ENCODE peak calls at places on chromosomes 12 and 14, in five cellular contexts. X, J, L, N and H are unnamed samples.

GRCh38 chr12:22609501-22609900 is 15.5 kb upstream of the ETNK1 start:
- DNase-seq in J (no peak), L (no peak), N (no peak), X (no peak), H (no peak)

GRCh38 chr14:52695481-52696091 is at the start of gene ERO1A:
- DNase-seq in J (peak), X (peak), L (peak), N (peak), H (peak)

GRCh38 chr14:81193924-81194633 is 26.7 kb downstream of the GTF2A1 start:
- DNase-seq in X (peak), N (no peak), L (no peak), J (no peak), H (peak)

GRCh38 chr12:18690653-18691052 is 47.2 kb downstream of the PLCZ1 start:
- DNase-seq in X (peak), L (peak), J (peak), N (no peak), H (no peak)

GRCh38 chr14:29216316-29216715 is 449.7 kb downstream of the FOXG1 start:
- DNase-seq in L (no peak), X (no peak), N (no peak), J (no peak), H (no peak)

GRCh38 chr12:127779301-127780045 is 487.5 kb upstream of the TMEM132C start:
- DNase-seq in N (no peak), L (peak), X (peak), J (no peak), H (no peak)

GRCh38 chr12:54041097-54041690 is 8.3 kb downstream of the HOXC5 start:
- DNase-seq in L (no peak), N (no peak), X (no peak), J (no peak), H (no peak)

GRCh38 chr14:39097159-39097558 is 5.9 kb downstream of the SEC23A start:
- DNase-seq in J (no peak), L (no peak), N (no peak), X (no peak), H (no peak)

GRCh38 chr14:88612981-88613380 is 50.1 kb downstream of the ZC3H14 start:
- DNase-seq in J (no peak), L (no peak), N (no peak), X (peak), H (no peak)

GRCh38 chr12:110577717-110578521 is 5.2 kb downstream of the PPTC7 start:
- DNase-seq in L (peak), N (no peak), X (peak), J (no peak), H (peak)

GRCh38 chr12:45234134-45234865 is 18.4 kb downstream of the ANO6 start:
- DNase-seq in L (peak), N (peak), X (peak), J (peak), H (peak)

GRCh38 chr12:106308611-106309010 is 6.1 kb downstream of the TCP11L2 start:
- DNase-seq in J (no peak), L (no peak), N (no peak), X (no peak), H (no peak)

GRCh38 chr12:69897744-69898143 is 72.7 kb downstream of the MYRFL start:
- DNase-seq in N (peak), J (peak), L (peak), X (peak), H (no peak)

GRCh38 chr12:3730111-3730510 is 22.8 kb downstream of the CRACR2A start:
- DNase-seq in X (no peak), J (no peak), L (no peak), N (no peak), H (no peak)

GRCh38 chr14:104931771-104932675 is 7.3 kb downstream of the PLD4 start:
- DNase-seq in J (no peak), N (no peak), L (no peak), X (no peak), H (no peak)

GRCh38 chr12:60501124-60501729 is 905.4 kb downstream of the SLC16A7 start:
- DNase-seq in J (no peak), N (no peak), L (peak), X (peak), H (no peak)

GRCh38 chr12:23356927-23357708 is 592.4 kb downstream of the SOX5 start:
- DNase-seq in J (no peak), N (no peak), X (no peak), L (no peak), H (no peak)

GRCh38 chr12:94099191-94099983 is 49.0 kb upstream of the PLXNC1 start:
- DNase-seq in J (peak), L (no peak), X (peak), N (no peak), H (no peak)

GRCh38 chr14:58533417-58533816 is 104.3 kb upstream of the DACT1 start:
- DNase-seq in X (no peak), J (no peak), L (peak), N (peak), H (no peak)

GRCh38 chr12:11639463-11639862 is 10.0 kb upstream of the ETV6 start:
- DNase-seq in N (no peak), L (no peak), J (no peak), X (no peak), H (no peak)

GRCh38 chr14:86237733-86238132 is 707.8 kb downstream of the FLRT2 start:
- DNase-seq in X (no peak), L (no peak), N (no peak), J (no peak), H (no peak)

GRCh38 chr14:85415015-85415712 is 114.8 kb upstream of the FLRT2 start:
- DNase-seq in J (peak), L (peak), X (peak), N (peak), H (no peak)

GRCh38 chr14:36070056-36071043 is 106.2 kb downstream of the PTCSC3 start:
- DNase-seq in X (peak), J (peak), L (peak), N (peak), H (peak)

GRCh38 chr12:41274643-41275042 is 86.5 kb downstream of the PDZRN4 start:
- DNase-seq in J (no peak), L (no peak), X (no peak), N (no peak), H (no peak)

DNA sequence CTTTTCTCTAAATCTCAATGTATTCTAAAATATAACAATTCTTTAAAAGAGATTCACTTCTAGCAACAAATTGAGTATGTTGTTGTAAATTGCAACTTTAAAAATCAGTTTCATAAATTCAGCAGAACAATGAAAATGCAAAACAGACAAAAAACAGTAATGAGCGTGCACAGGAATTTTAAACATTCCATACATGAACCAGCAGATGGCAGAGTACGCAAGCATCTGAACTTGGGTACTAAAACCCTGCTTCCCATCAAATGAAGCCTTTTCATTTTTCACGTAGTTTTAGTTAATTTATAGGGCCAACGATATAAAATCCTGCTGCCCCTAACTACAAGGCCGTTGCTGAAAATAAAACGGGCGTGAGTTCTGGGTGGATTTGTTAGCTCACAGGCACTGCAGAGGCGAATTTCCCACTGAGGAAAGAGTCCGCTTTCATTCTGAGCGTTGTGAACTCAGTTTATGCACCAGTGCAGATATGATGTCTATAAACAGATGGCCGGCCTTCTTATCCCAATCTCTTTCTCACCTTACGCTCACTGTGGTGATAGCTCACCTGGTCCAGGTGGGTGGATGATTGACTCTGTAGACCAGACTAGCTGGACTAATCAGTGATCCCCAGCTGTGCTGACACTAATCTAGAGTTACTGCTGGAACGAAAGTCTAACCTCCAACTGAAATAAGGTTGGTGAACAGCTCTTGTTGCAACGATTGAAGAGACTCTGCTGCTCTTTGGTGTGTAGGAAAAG is 89.1 kb downstream of the PDZRN4 start:
- DNase-seq in X (peak), L (peak), N (no peak), J (peak), H (peak)
- H3K4me3 ChIP-seq in X (no peak), L (no peak), N (no peak), J (no peak), H (no peak)

GRCh38 chr14:103157969-103158368 is 34.7 kb downstream of the TNFAIP2 start:
- DNase-seq in L (no peak), X (no peak), N (no peak), J (no peak), H (no peak)
- TF ChIP-seq CTCF in L (no peak), X (no peak), N (no peak), J (no peak), H (no peak)

GRCh38 chr12:49131973-49132461 is 822 bp upstream of the TUBA1B start:
- DNase-seq in N (no peak), J (no peak), X (peak), L (peak), H (no peak)
- H3K4me3 ChIP-seq in N (peak), J (peak), X (peak), L (peak), H (peak)

GRCh38 chr12:6829532-6830220 is 1.5 kb downstream of the P3H3 start:
- DNase-seq in J (no peak), X (no peak), L (peak), N (peak), H (no peak)
- TF ChIP-seq CTCF in J (peak), X (no peak), L (peak), N (no peak), H (no peak)

GRCh38 chr14:22978487-22978837 is 3.9 kb downstream of the AJUBA start:
- DNase-seq in L (peak), J (no peak), X (peak), N (no peak), H (no peak)

GRCh38 chr14:22978873-22979671 is 3.3 kb downstream of the AJUBA start:
- DNase-seq in N (no peak), J (no peak), L (peak), X (peak), H (no peak)

GRCh38 chr14:22977434-22977683 is 5.0 kb downstream of the AJUBA start:
- DNase-seq in L (no peak), X (no peak), N (no peak), J (no peak), H (no peak)

GRCh38 chr14:22976620-22977433 is 5.5 kb downstream of the AJUBA start:
- DNase-seq in N (no peak), X (peak), J (no peak), L (peak), H (no peak)

GRCh38 chr14:22977684-22978486 is 4.5 kb downstream of the AJUBA start:
- DNase-seq in L (peak), N (peak), J (no peak), X (peak), H (no peak)
- H3K4me3 ChIP-seq in L (peak), N (no peak), J (peak), X (peak), H (no peak)

GRCh38 chr12:84619053-84619452 is 293.5 kb downstream of the SLC6A15 start:
- DNase-seq in N (no peak), J (no peak), X (peak), L (peak), H (no peak)
- TF ChIP-seq CTCF in N (peak), J (peak), X (peak), L (peak), H (no peak)

GRCh38 chr14:50943943-50944646 is at the start of gene PYGL:
- DNase-seq in X (peak), N (peak), L (peak), J (no peak), H (peak)
- H3K4me3 ChIP-seq in X (peak), N (peak), L (peak), J (peak), H (peak)

GRCh38 chr12:1591029-1591428 is 3.4 kb downstream of the FBXL14 start:
- DNase-seq in X (peak), L (peak), N (no peak), J (no peak), H (peak)
- TF ChIP-seq CTCF in X (peak), L (no peak), N (peak), J (peak), H (no peak)